ENCODE peak calls at places on chromosomes 5 and 9, in five cellular contexts. One of them, this sample, is unnamed.

GRCh38 chr5:177520271-177520670 is 3.5 kb upstream of the DDX41 start:
- DNase-seq in HepG2: no peak
- DNase-seq in GM12878: no peak
- DNase-seq in SK-N-SH: no peak
- DNase-seq in K562: no peak
- DNase-seq in this sample: no peak

GRCh38 chr5:63687854-63688253 is 274.4 kb downstream of the HTR1A start:
- DNase-seq in K562: no peak
- DNase-seq in HepG2: no peak
- DNase-seq in GM12878: no peak
- DNase-seq in SK-N-SH: no peak
- DNase-seq in this sample: no peak

GRCh38 chr5:61333351-61334223 is 1.5 kb downstream of the ZSWIM6 start:
- DNase-seq in HepG2: no peak
- DNase-seq in SK-N-SH: peak
- DNase-seq in K562: no peak
- DNase-seq in GM12878: no peak
- DNase-seq in this sample: no peak

GRCh38 chr5:113771483-113771882 is 258.0 kb downstream of the YTHDC2 start:
- DNase-seq in K562: no peak
- DNase-seq in GM12878: peak
- DNase-seq in HepG2: no peak
- DNase-seq in SK-N-SH: no peak
- DNase-seq in this sample: no peak

GRCh38 chr5:142540774-142541466 is 145.0 kb downstream of the FGF1 start:
- DNase-seq in GM12878: no peak
- DNase-seq in HepG2: no peak
- DNase-seq in K562: no peak
- DNase-seq in SK-N-SH: no peak
- DNase-seq in this sample: no peak

GRCh38 chr5:115100556-115100955 is 69.2 kb downstream of the TRIM36 start:
- DNase-seq in GM12878: no peak
- DNase-seq in HepG2: no peak
- DNase-seq in SK-N-SH: no peak
- DNase-seq in K562: no peak
- DNase-seq in this sample: no peak

GRCh38 chr5:112419050-112419595 is at the start of gene EPB41L4A:
- DNase-seq in HepG2: no peak
- DNase-seq in GM12878: no peak
- DNase-seq in K562: no peak
- DNase-seq in SK-N-SH: peak
- DNase-seq in this sample: peak

GRCh38 chr5:36273809-36274526 is 27.7 kb downstream of the RANBP3L start:
- DNase-seq in K562: no peak
- DNase-seq in HepG2: no peak
- DNase-seq in GM12878: no peak
- DNase-seq in SK-N-SH: no peak
- DNase-seq in this sample: no peak

GRCh38 chr5:135462304-135462703 is 10.2 kb upstream of the TIFAB start:
- DNase-seq in HepG2: peak
- DNase-seq in K562: peak
- DNase-seq in SK-N-SH: peak
- DNase-seq in GM12878: no peak
- DNase-seq in this sample: peak

GRCh38 chr9:134618823-134619454 is 22.7 kb upstream of the COL5A1 start:
- DNase-seq in K562: no peak
- DNase-seq in SK-N-SH: no peak
- DNase-seq in HepG2: no peak
- DNase-seq in GM12878: no peak
- DNase-seq in this sample: no peak

GRCh38 chr5:38257236-38258036 is 923 bp upstream of the EGFLAM start:
- DNase-seq in GM12878: no peak
- DNase-seq in HepG2: no peak
- DNase-seq in SK-N-SH: peak
- DNase-seq in K562: no peak
- DNase-seq in this sample: peak

GRCh38 chr5:42250-42649 is 49.7 kb upstream of the PLEKHG4B start:
- DNase-seq in HepG2: no peak
- DNase-seq in SK-N-SH: no peak
- DNase-seq in GM12878: no peak
- DNase-seq in K562: no peak
- DNase-seq in this sample: peak

GRCh38 chr9:87795178-87795577 is 69.3 kb downstream of the CTSL start:
- DNase-seq in SK-N-SH: no peak
- DNase-seq in HepG2: no peak
- DNase-seq in GM12878: no peak
- DNase-seq in K562: peak
- DNase-seq in this sample: no peak
- TF ChIP-seq FOXM1 in SK-N-SH: no peak
- TF ChIP-seq FOXM1 in HepG2: no peak
- TF ChIP-seq FOXM1 in GM12878: no peak
- TF ChIP-seq FOXM1 in K562: no peak
- TF ChIP-seq FOXM1 in this sample: no peak

DNA sequence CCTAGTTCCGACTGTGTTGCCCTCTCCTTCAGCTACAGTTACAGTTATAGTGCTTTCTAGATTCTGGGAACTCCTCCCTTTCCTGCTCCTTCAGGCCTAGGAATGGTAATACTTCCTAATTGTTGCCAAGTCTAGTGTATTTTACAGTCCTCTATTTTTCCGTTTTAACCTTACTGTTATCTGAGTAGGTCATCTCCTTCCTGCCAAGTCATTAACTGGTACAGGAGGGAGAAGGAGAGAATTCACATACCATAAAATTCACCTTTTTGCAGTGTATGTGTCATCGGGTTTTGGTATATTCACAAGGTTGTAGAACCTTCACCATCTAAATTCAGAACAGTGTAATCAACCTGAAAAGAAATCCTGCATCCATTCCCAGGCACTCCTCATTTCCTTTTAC is 335.4 kb upstream of the MEF2C start:
- DNase-seq in K562: no peak
- DNase-seq in SK-N-SH: no peak
- DNase-seq in GM12878: no peak
- DNase-seq in HepG2: no peak
- DNase-seq in this sample: no peak
- TF ChIP-seq FOXM1 in K562: no peak
- TF ChIP-seq FOXM1 in SK-N-SH: no peak
- TF ChIP-seq FOXM1 in GM12878: no peak
- TF ChIP-seq FOXM1 in HepG2: no peak
- TF ChIP-seq FOXM1 in this sample: no peak

GRCh38 chr5:146947181-146947941 is 68.8 kb upstream of the PPP2R2B start:
- DNase-seq in SK-N-SH: peak
- DNase-seq in HepG2: no peak
- DNase-seq in GM12878: no peak
- DNase-seq in K562: peak
- DNase-seq in this sample: peak
- TF ChIP-seq FOXM1 in SK-N-SH: no peak
- TF ChIP-seq FOXM1 in HepG2: no peak
- TF ChIP-seq FOXM1 in GM12878: no peak
- TF ChIP-seq FOXM1 in K562: no peak
- TF ChIP-seq FOXM1 in this sample: no peak

GRCh38 chr9:123657099-123657498 is 272.8 kb downstream of the DENND1A start:
- DNase-seq in HepG2: no peak
- DNase-seq in K562: no peak
- DNase-seq in SK-N-SH: no peak
- DNase-seq in GM12878: no peak
- DNase-seq in this sample: no peak
- TF ChIP-seq FOXM1 in HepG2: no peak
- TF ChIP-seq FOXM1 in K562: no peak
- TF ChIP-seq FOXM1 in SK-N-SH: no peak
- TF ChIP-seq FOXM1 in GM12878: no peak
- TF ChIP-seq FOXM1 in this sample: no peak

This sample was measured in HEK293T.